ENCODE peak calls at places on chromosomes 1 and 21, in eight cellular contexts. One of them, this sample, is unnamed.

GRCh38 chr1:99305626-99306025 is 41.3 kb downstream of the PLPPR4 start:
- DNase-seq in occipital lobe: no peak
- DNase-seq in brain microvascular endothelial cell: peak
- DNase-seq in EH: peak
- DNase-seq in T47D: no peak
- DNase-seq in left ventricle myocardium inferior: no peak
- DNase-seq in C1 segment of cervical spinal cord: no peak
- DNase-seq in NCI-H345: no peak
- DNase-seq in this sample: no peak

GRCh38 chr1:32886828-32887414 is 630 bp downstream of the HPCA start:
- DNase-seq in occipital lobe: no peak
- DNase-seq in brain microvascular endothelial cell: no peak
- DNase-seq in EH: no peak
- DNase-seq in T47D: no peak
- DNase-seq in left ventricle myocardium inferior: no peak
- DNase-seq in C1 segment of cervical spinal cord: no peak
- DNase-seq in NCI-H345: no peak
- DNase-seq in this sample: no peak

GRCh38 chr1:30589083-30589482 is 134.3 kb downstream of the MATN1 start:
- DNase-seq in occipital lobe: no peak
- DNase-seq in brain microvascular endothelial cell: no peak
- DNase-seq in EH: no peak
- DNase-seq in T47D: no peak
- DNase-seq in left ventricle myocardium inferior: no peak
- DNase-seq in C1 segment of cervical spinal cord: no peak
- DNase-seq in NCI-H345: no peak
- DNase-seq in this sample: no peak

GRCh38 chr1:26994772-26995625 is 1.5 kb downstream of the TRNP1 start:
- DNase-seq in occipital lobe: no peak
- DNase-seq in brain microvascular endothelial cell: no peak
- DNase-seq in EH: peak
- DNase-seq in T47D: no peak
- DNase-seq in left ventricle myocardium inferior: no peak
- DNase-seq in C1 segment of cervical spinal cord: no peak
- DNase-seq in NCI-H345: peak
- DNase-seq in this sample: peak

GRCh38 chr1:87329051-87329755 is 523 bp downstream of the LMO4 start:
- DNase-seq in occipital lobe: no peak
- DNase-seq in brain microvascular endothelial cell: peak
- DNase-seq in EH: peak
- DNase-seq in T47D: no peak
- DNase-seq in left ventricle myocardium inferior: peak
- DNase-seq in C1 segment of cervical spinal cord: peak
- DNase-seq in NCI-H345: peak
- DNase-seq in this sample: no peak

GRCh38 chr1:222914861-222915632 is 100.2 kb downstream of the DISP1 start:
- DNase-seq in occipital lobe: no peak
- DNase-seq in brain microvascular endothelial cell: peak
- DNase-seq in EH: peak
- DNase-seq in T47D: no peak
- DNase-seq in left ventricle myocardium inferior: no peak
- DNase-seq in C1 segment of cervical spinal cord: no peak
- DNase-seq in NCI-H345: no peak
- DNase-seq in this sample: no peak

GRCh38 chr1:154747841-154748766 is 122.0 kb downstream of the KCNN3 start:
- DNase-seq in occipital lobe: no peak
- DNase-seq in brain microvascular endothelial cell: no peak
- DNase-seq in EH: peak
- DNase-seq in T47D: no peak
- DNase-seq in left ventricle myocardium inferior: peak
- DNase-seq in C1 segment of cervical spinal cord: no peak
- DNase-seq in NCI-H345: peak
- DNase-seq in this sample: peak

GRCh38 chr1:44240802-44241671 is 27.8 kb downstream of the DMAP1 start:
- DNase-seq in occipital lobe: no peak
- DNase-seq in brain microvascular endothelial cell: no peak
- DNase-seq in EH: no peak
- DNase-seq in T47D: no peak
- DNase-seq in left ventricle myocardium inferior: no peak
- DNase-seq in C1 segment of cervical spinal cord: no peak
- DNase-seq in NCI-H345: no peak
- DNase-seq in this sample: no peak

GRCh38 chr21:33951276-33952178 is 35.9 kb upstream of the ATP5PO start:
- DNase-seq in occipital lobe: no peak
- DNase-seq in brain microvascular endothelial cell: peak
- DNase-seq in EH: peak
- DNase-seq in T47D: no peak
- DNase-seq in left ventricle myocardium inferior: no peak
- DNase-seq in C1 segment of cervical spinal cord: no peak
- DNase-seq in NCI-H345: no peak
- DNase-seq in this sample: no peak

GRCh38 chr21:42228709-42229220 is 9.8 kb downstream of the ABCG1 start:
- DNase-seq in occipital lobe: no peak
- DNase-seq in brain microvascular endothelial cell: no peak
- DNase-seq in EH: no peak
- DNase-seq in T47D: no peak
- DNase-seq in left ventricle myocardium inferior: no peak
- DNase-seq in C1 segment of cervical spinal cord: no peak
- DNase-seq in NCI-H345: no peak
- DNase-seq in this sample: no peak

GRCh38 chr1:44576456-44577150 is 97.7 kb downstream of the TMEM53 start:
- DNase-seq in occipital lobe: peak
- DNase-seq in brain microvascular endothelial cell: no peak
- DNase-seq in EH: no peak
- DNase-seq in T47D: no peak
- DNase-seq in left ventricle myocardium inferior: no peak
- DNase-seq in C1 segment of cervical spinal cord: peak
- DNase-seq in NCI-H345: peak
- DNase-seq in this sample: no peak